ENCODE peak calls at places on chromosome 12, in nine cellular contexts. One of them, this sample, is unnamed.

GRCh38 chr12:31664038-31664437 is 4.5 kb downstream of the ETFBKMT start:
- DNase-seq in fibroblast of lung: no peak
- DNase-seq in IMR-90: no peak
- DNase-seq in C1 segment of cervical spinal cord: no peak
- DNase-seq in iPS-NIHi11: no peak
- DNase-seq in T-helper 1 cell: no peak
- DNase-seq in GM19239: no peak
- DNase-seq in posterior cingulate gyrus: no peak
- DNase-seq in stimulated activated naive CD4-positive, alpha-beta T cell: no peak
- DNase-seq in this sample: no peak

GRCh38 chr12:62861586-62861985 is 73.4 kb downstream of the PPM1H start:
- DNase-seq in iPS-NIHi11: no peak
- DNase-seq in stimulated activated naive CD4-positive, alpha-beta T cell: no peak
- DNase-seq in posterior cingulate gyrus: peak
- DNase-seq in C1 segment of cervical spinal cord: no peak
- DNase-seq in IMR-90: no peak
- DNase-seq in fibroblast of lung: no peak
- DNase-seq in GM19239: no peak
- DNase-seq in T-helper 1 cell: no peak
- DNase-seq in this sample: no peak

GRCh38 chr12:5969156-5969973 is 24.3 kb upstream of the ANO2 start:
- DNase-seq in T-helper 1 cell: no peak
- DNase-seq in fibroblast of lung: no peak
- DNase-seq in GM19239: no peak
- DNase-seq in stimulated activated naive CD4-positive, alpha-beta T cell: no peak
- DNase-seq in iPS-NIHi11: no peak
- DNase-seq in posterior cingulate gyrus: no peak
- DNase-seq in IMR-90: no peak
- DNase-seq in C1 segment of cervical spinal cord: no peak
- DNase-seq in this sample: no peak

GRCh38 chr12:57754411-57755193 is at the start of gene MARCHF9:
- DNase-seq in iPS-NIHi11: peak
- DNase-seq in C1 segment of cervical spinal cord: no peak
- DNase-seq in T-helper 1 cell: peak
- DNase-seq in IMR-90: no peak
- DNase-seq in fibroblast of lung: no peak
- DNase-seq in GM19239: peak
- DNase-seq in posterior cingulate gyrus: peak
- DNase-seq in stimulated activated naive CD4-positive, alpha-beta T cell: peak
- DNase-seq in this sample: peak

GRCh38 chr12:118436002-118436724 is 59.8 kb downstream of the SUDS3 start:
- DNase-seq in stimulated activated naive CD4-positive, alpha-beta T cell: no peak
- DNase-seq in iPS-NIHi11: peak
- DNase-seq in T-helper 1 cell: no peak
- DNase-seq in C1 segment of cervical spinal cord: no peak
- DNase-seq in IMR-90: no peak
- DNase-seq in GM19239: no peak
- DNase-seq in posterior cingulate gyrus: peak
- DNase-seq in fibroblast of lung: no peak
- DNase-seq in this sample: no peak

GRCh38 chr12:46661161-46661845 is 164.5 kb downstream of the SLC38A4 start:
- DNase-seq in GM19239: peak
- DNase-seq in IMR-90: peak
- DNase-seq in posterior cingulate gyrus: no peak
- DNase-seq in fibroblast of lung: peak
- DNase-seq in stimulated activated naive CD4-positive, alpha-beta T cell: no peak
- DNase-seq in C1 segment of cervical spinal cord: no peak
- DNase-seq in T-helper 1 cell: peak
- DNase-seq in iPS-NIHi11: peak
- DNase-seq in this sample: peak

GRCh38 chr12:13175499-13175898 is 21.0 kb upstream of the EMP1 start:
- DNase-seq in IMR-90: no peak
- DNase-seq in GM19239: no peak
- DNase-seq in fibroblast of lung: peak
- DNase-seq in posterior cingulate gyrus: no peak
- DNase-seq in C1 segment of cervical spinal cord: no peak
- DNase-seq in iPS-NIHi11: peak
- DNase-seq in stimulated activated naive CD4-positive, alpha-beta T cell: no peak
- DNase-seq in T-helper 1 cell: no peak
- DNase-seq in this sample: no peak

GRCh38 chr12:29521951-29522350 is 24.5 kb upstream of the OVCH1 start:
- DNase-seq in T-helper 1 cell: no peak
- DNase-seq in IMR-90: peak
- DNase-seq in fibroblast of lung: no peak
- DNase-seq in iPS-NIHi11: no peak
- DNase-seq in stimulated activated naive CD4-positive, alpha-beta T cell: no peak
- DNase-seq in C1 segment of cervical spinal cord: no peak
- DNase-seq in GM19239: no peak
- DNase-seq in posterior cingulate gyrus: no peak
- DNase-seq in this sample: no peak

GRCh38 chr12:123141615-123142517 is 9.0 kb downstream of the PITPNM2 start:
- DNase-seq in IMR-90: peak
- DNase-seq in posterior cingulate gyrus: no peak
- DNase-seq in T-helper 1 cell: no peak
- DNase-seq in C1 segment of cervical spinal cord: no peak
- DNase-seq in iPS-NIHi11: no peak
- DNase-seq in fibroblast of lung: peak
- DNase-seq in stimulated activated naive CD4-positive, alpha-beta T cell: no peak
- DNase-seq in GM19239: no peak
- DNase-seq in this sample: no peak

GRCh38 chr12:58596381-58596780 is 323.9 kb downstream of the LRIG3 start:
- DNase-seq in C1 segment of cervical spinal cord: no peak
- DNase-seq in posterior cingulate gyrus: no peak
- DNase-seq in T-helper 1 cell: no peak
- DNase-seq in fibroblast of lung: no peak
- DNase-seq in GM19239: no peak
- DNase-seq in stimulated activated naive CD4-positive, alpha-beta T cell: no peak
- DNase-seq in IMR-90: no peak
- DNase-seq in iPS-NIHi11: no peak
- DNase-seq in this sample: no peak

GRCh38 chr12:101173197-101173749 is 36.8 kb downstream of the SLC5A8 start:
- DNase-seq in fibroblast of lung: no peak
- DNase-seq in T-helper 1 cell: no peak
- DNase-seq in IMR-90: no peak
- DNase-seq in GM19239: no peak
- DNase-seq in stimulated activated naive CD4-positive, alpha-beta T cell: no peak
- DNase-seq in iPS-NIHi11: no peak
- DNase-seq in C1 segment of cervical spinal cord: no peak
- DNase-seq in posterior cingulate gyrus: no peak
- DNase-seq in this sample: no peak

GRCh38 chr12:89566615-89567014 is 40.8 kb upstream of the POC1B start:
- DNase-seq in fibroblast of lung: no peak
- DNase-seq in T-helper 1 cell: no peak
- DNase-seq in iPS-NIHi11: no peak
- DNase-seq in IMR-90: peak
- DNase-seq in stimulated activated naive CD4-positive, alpha-beta T cell: no peak
- DNase-seq in C1 segment of cervical spinal cord: no peak
- DNase-seq in GM19239: no peak
- DNase-seq in posterior cingulate gyrus: no peak
- DNase-seq in this sample: no peak

GRCh38 chr12:75984577-75985182 is 46.9 kb downstream of the PHLDA1 start:
- DNase-seq in IMR-90: no peak
- DNase-seq in C1 segment of cervical spinal cord: no peak
- DNase-seq in T-helper 1 cell: peak
- DNase-seq in iPS-NIHi11: no peak
- DNase-seq in GM19239: no peak
- DNase-seq in stimulated activated naive CD4-positive, alpha-beta T cell: no peak
- DNase-seq in posterior cingulate gyrus: no peak
- DNase-seq in fibroblast of lung: no peak
- DNase-seq in this sample: no peak

This sample was measured in DND-41.